ENCODE peak calls at places on chromosome 4, in five cellular contexts. V is DMS53; M is effector memory CD8-positive, alpha-beta T cell; K is hypothalamus; I is chondrocyte. W is an unnamed sample.

GRCh38 chr4:16264798-16265197 is 38.5 kb upstream of the TAPT1 start:
- DNase-seq in V (peak), M (no peak), K (no peak), I (no peak), W (no peak)

GRCh38 chr4:181661090-181661489 is 582.1 kb upstream of the TENM3 start:
- DNase-seq in V (no peak), M (no peak), K (no peak), I (no peak), W (no peak)

GRCh38 chr4:158255727-158256324 is 45.5 kb downstream of the TMEM144 start:
- DNase-seq in V (peak), M (no peak), K (no peak), I (no peak), W (no peak)

GRCh38 chr4:1200425-1201035 is 28.1 kb upstream of the SPON2 start:
- DNase-seq in V (no peak), M (no peak), K (no peak), I (peak), W (peak)

GRCh38 chr4:1309261-1310010 is 19.7 kb downstream of the MAEA start:
- DNase-seq in V (no peak), M (peak), K (peak), I (peak), W (peak)

GRCh38 chr4:120636120-120636630 is 286.4 kb downstream of the PRDM5 start:
- DNase-seq in V (no peak), M (no peak), K (no peak), I (no peak), W (no peak)

GRCh38 chr4:89661490-89661889 is 175.5 kb downstream of the SNCA start:
- DNase-seq in V (no peak), M (no peak), K (no peak), I (no peak), W (no peak)

GRCh38 chr4:113476800-113477199 is 284.7 kb downstream of the CAMK2D start:
- DNase-seq in V (peak), M (no peak), K (no peak), I (no peak), W (no peak)

GRCh38 chr4:108940086-108941033 is 177.5 kb upstream of the ETNPPL start:
- DNase-seq in V (peak), M (no peak), K (no peak), I (no peak), W (no peak)

GRCh38 chr4:89137695-89138094 is 26.4 kb downstream of the TIGD2 start:
- DNase-seq in V (no peak), M (no peak), K (no peak), I (no peak), W (no peak)

GRCh38 chr4:66275381-66276060 is 605.2 kb upstream of the EPHA5 start:
- DNase-seq in V (no peak), M (no peak), K (no peak), I (no peak), W (no peak)

GRCh38 chr4:12016729-12017128 is 588.0 kb upstream of the HS3ST1 start:
- DNase-seq in V (no peak), M (no peak), K (no peak), I (no peak), W (no peak)

GRCh38 chr4:6322761-6323566 is 53.3 kb downstream of the WFS1 start:
- DNase-seq in V (no peak), M (no peak), K (no peak), I (no peak), W (no peak)

GRCh38 chr4:78772526-78773084 is 3.5 kb upstream of the BMP2K start:
- DNase-seq in V (no peak), M (no peak), K (no peak), I (no peak), W (no peak)

W was measured in testis.